ENCODE peak calls at places on chromosomes 5 and 9, in four cellular contexts. N, Z, E and O are unnamed samples.

GRCh38 chr5:147479431-147479830 is 30.4 kb downstream of the DPYSL3 start:
- DNase-seq in Z (peak; percentile 68), E (no peak), N (peak; percentile 58), O (no peak)

GRCh38 chr5:118857700-118858099 is 130.6 kb downstream of the DTWD2 start:
- DNase-seq in N (peak; percentile 21), E (no peak), Z (no peak), O (no peak)

GRCh38 chr5:107687937-107688336 is 17.2 kb upstream of the EFNA5 start:
- DNase-seq in N (no peak), Z (no peak), E (no peak), O (no peak)

GRCh38 chr9:19533373-19533772 is 124.6 kb downstream of the ACER2 start:
- DNase-seq in E (no peak), Z (no peak), N (no peak), O (no peak)

GRCh38 chr9:104553261-104553660 is 15.7 kb upstream of the OR13C8 start:
- DNase-seq in N (no peak), Z (no peak), E (no peak), O (no peak)

GRCh38 chr5:10036136-10036535 is 213.6 kb downstream of the ATPSCKMT start:
- DNase-seq in Z (no peak), N (no peak), E (no peak), O (no peak)

GRCh38 chr9:93037476-93037971 is 21.0 kb upstream of the SUSD3 start:
- DNase-seq in N (peak; percentile 77), E (no peak), Z (no peak), O (no peak)

GRCh38 chr9:114080773-114081440 is 2.8 kb upstream of the AMBP start:
- DNase-seq in E (no peak), Z (no peak), N (no peak), O (no peak)